ENCODE peak calls at places on chromosomes 13 and 19, in eight cellular contexts. H is HT1080; Y is body of pancreas; S is T-helper 9 cell; L is hippocampal formation; V is H9; E is natural killer cell treated with Interleukin-12 subunit alpha and Interleukin-12 subunit beta and Interleukin-15 and Interleukin-18, amount 100 ng/mL, for 72 hours; M is NCI-H2029 treated with DMSO at 0.1 percent for 48 hours. I is an unnamed sample.

GRCh38 chr19:39398297-39398864 is 7.2 kb downstream of the MED29 start:
- DNase-seq in H (peak), Y (peak), S (no peak), L (peak), V (no peak), E (no peak), M (no peak), I (no peak)

GRCh38 chr19:19655051-19655594 is 8.4 kb downstream of the ATP13A1 start:
- DNase-seq in H (no peak), Y (no peak), S (no peak), L (no peak), V (peak), E (no peak), M (no peak), I (no peak)

GRCh38 chr19:3056454-3057016 is 5.8 kb downstream of the TLE5 start:
- DNase-seq in H (no peak), Y (no peak), S (no peak), L (no peak), V (no peak), E (no peak), M (peak), I (no peak)

GRCh38 chr13:27617801-27618411 is 2.4 kb downstream of the LNX2 start:
- DNase-seq in H (no peak), Y (peak), S (no peak), L (no peak), V (no peak), E (no peak), M (no peak), I (no peak)

GRCh38 chr19:14434157-14434501 is 1.0 kb downstream of the PKN1 start:
- DNase-seq in H (no peak), Y (peak), S (no peak), L (no peak), V (no peak), E (no peak), M (no peak), I (no peak)

GRCh38 chr19:7337380-7338194 is 11.2 kb upstream of the ARHGEF18 start:
- DNase-seq in H (no peak), Y (peak), S (no peak), L (peak), V (no peak), E (peak), M (no peak), I (no peak)

GRCh38 chr19:57465680-57466381 is 8.9 kb upstream of the VN1R1 start:
- DNase-seq in H (peak), Y (no peak), S (no peak), L (no peak), V (no peak), E (no peak), M (no peak), I (no peak)

GRCh38 chr19:7778081-7778480 is 15.0 kb downstream of the CLEC4M start:
- DNase-seq in H (no peak), Y (peak), S (no peak), L (no peak), V (no peak), E (no peak), M (no peak), I (no peak)

GRCh38 chr19:50383307-50383851 is 768 bp upstream of the POLD1 start:
- DNase-seq in H (no peak), Y (no peak), S (no peak), L (no peak), V (peak), E (no peak), M (no peak), I (no peak)

GRCh38 chr19:2271516-2272103 is 10.4 kb downstream of the PEAK3 start:
- DNase-seq in H (peak), Y (peak), S (no peak), L (no peak), V (peak), E (peak), M (no peak), I (no peak)

GRCh38 chr13:27792393-27793218 is at the start of gene GSX1:
- DNase-seq in H (peak), Y (peak), S (peak), L (peak), V (peak), E (no peak), M (no peak), I (peak)

GRCh38 chr13:41059896-41060722 is 1.2 kb upstream of the WBP4 start:
- DNase-seq in H (peak), Y (peak), S (peak), L (peak), V (peak), E (peak), M (no peak), I (peak)

GRCh38 chr13:49853535-49853934 is 61.1 kb upstream of the KPNA3 start:
- DNase-seq in H (no peak), Y (no peak), S (no peak), L (no peak), V (no peak), E (no peak), M (no peak), I (no peak)

GRCh38 chr13:49435992-49436391 is 7.9 kb downstream of the CAB39L start:
- DNase-seq in H (no peak), Y (no peak), S (no peak), L (no peak), V (no peak), E (no peak), M (no peak), I (no peak)

GRCh38 chr19:46369817-46370216 is 22.9 kb downstream of the PPP5C start:
- DNase-seq in H (no peak), Y (no peak), S (no peak), L (no peak), V (no peak), E (no peak), M (no peak), I (no peak)

GRCh38 chr19:4456843-4457653 is 546 bp downstream of the UBXN6 start:
- DNase-seq in H (no peak), Y (no peak), S (peak), L (no peak), V (peak), E (no peak), M (no peak), I (peak)

GRCh38 chr13:110262494-110262893 is 44.5 kb downstream of the COL4A1 start:
- DNase-seq in H (no peak), Y (no peak), S (no peak), L (no peak), V (no peak), E (no peak), M (no peak), I (no peak)

GRCh38 chr19:5567971-5568407 is 236 bp upstream of the TINCR start:
- DNase-seq in H (no peak), Y (no peak), S (no peak), L (no peak), V (no peak), E (no peak), M (no peak), I (no peak)

GRCh38 chr19:6126335-6126974 is 9.0 kb upstream of the ACSBG2 start:
- DNase-seq in H (peak), Y (peak), S (no peak), L (no peak), V (peak), E (no peak), M (peak), I (no peak)

GRCh38 chr19:3849092-3849491 is 19.7 kb downstream of the ZFR2 start:
- DNase-seq in H (peak), Y (no peak), S (peak), L (no peak), V (peak), E (no peak), M (no peak), I (no peak)

GRCh38 chr13:40665754-40666057 is 735 bp downstream of the FOXO1 start:
- DNase-seq in H (no peak), Y (no peak), S (peak), L (no peak), V (no peak), E (peak), M (no peak), I (peak)

GRCh38 chr13:36453518-36453917 is 21.2 kb downstream of the CCNA1 start:
- DNase-seq in H (no peak), Y (no peak), S (no peak), L (no peak), V (no peak), E (no peak), M (no peak), I (no peak)

GRCh38 chr13:93270769-93271753 is 44.5 kb downstream of the GPC6 start:
- DNase-seq in H (no peak), Y (no peak), S (no peak), L (no peak), V (no peak), E (no peak), M (no peak), I (no peak)

GRCh38 chr19:49896863-49897621 is at the start of gene IL4I1:
- DNase-seq in H (peak), Y (peak), S (peak), L (no peak), V (no peak), E (no peak), M (no peak), I (no peak)

GRCh38 chr19:42657551-42657950 is 62.8 kb upstream of the CEACAM8 start:
- DNase-seq in H (peak), Y (no peak), S (no peak), L (no peak), V (no peak), E (no peak), M (no peak), I (no peak)

GRCh38 chr13:40206241-40207109 is 460.0 kb downstream of the FOXO1 start:
- DNase-seq in H (peak), Y (peak), S (no peak), L (no peak), V (no peak), E (no peak), M (no peak), I (no peak)

GRCh38 chr13:28336193-28336657 is 158.7 kb downstream of the FLT1 start:
- DNase-seq in H (no peak), Y (no peak), S (no peak), L (no peak), V (no peak), E (no peak), M (no peak), I (no peak)

GRCh38 chr19:6832412-6832811 is 55.0 kb upstream of the ADGRE1 start:
- DNase-seq in H (no peak), Y (no peak), S (no peak), L (no peak), V (no peak), E (no peak), M (no peak), I (no peak)

GRCh38 chr13:75675421-75675820 is 39.3 kb downstream of the LMO7 start:
- DNase-seq in H (no peak), Y (no peak), S (no peak), L (no peak), V (no peak), E (no peak), M (no peak), I (no peak)

GRCh38 chr13:38582133-38582532 is 104.7 kb upstream of the FREM2 start:
- DNase-seq in H (peak), Y (peak), S (no peak), L (no peak), V (no peak), E (no peak), M (peak), I (peak)

GRCh38 chr13:23440821-23441608 is 7.5 kb upstream of the SACS start:
- DNase-seq in H (peak), Y (no peak), S (no peak), L (no peak), V (no peak), E (no peak), M (no peak), I (no peak)

GRCh38 chr13:105804561-105805190 is 730.8 kb downstream of the EFNB2 start:
- DNase-seq in H (peak), Y (no peak), S (no peak), L (no peak), V (no peak), E (no peak), M (no peak), I (peak)

GRCh38 chr13:50162001-50162400 is 146.8 kb downstream of the KCNRG start:
- DNase-seq in H (no peak), Y (no peak), S (no peak), L (no peak), V (no peak), E (no peak), M (no peak), I (no peak)

GRCh38 chr19:805600-806550 is 8.6 kb downstream of the PTBP1 start:
- DNase-seq in H (no peak), Y (no peak), S (no peak), L (no peak), V (no peak), E (no peak), M (no peak), I (peak)

GRCh38 chr19:39342647-39343305 is 555 bp downstream of the SAMD4B start:
- DNase-seq in H (no peak), Y (no peak), S (no peak), L (no peak), V (no peak), E (no peak), M (no peak), I (no peak)

GRCh38 chr19:41407271-41407670 is 9.7 kb downstream of the BCKDHA start:
- DNase-seq in H (no peak), Y (peak), S (no peak), L (no peak), V (peak), E (no peak), M (peak), I (no peak)

GRCh38 chr13:42847891-42848663 is 66.7 kb downstream of the FAM216B start:
- DNase-seq in H (peak), Y (no peak), S (no peak), L (no peak), V (no peak), E (no peak), M (no peak), I (no peak)

I was measured in frontal cortex.